ENCODE peak calls at places on chromosomes 11 and 22, in seven cellular contexts. I is stimulated activated CD4-positive, alpha-beta T cell treated with anti-CD3 and anti-CD28 coated beads, Interleukin-4, amount 100 ng/mL, for 24 hours; S is lower leg skin; B is ovary; K is stimulated activated CD8-positive, alpha-beta memory T cell treated with anti-CD3 and anti-CD28 coated beads, Interleukin-4, amount 100 ng/mL, for 1 hour; T is sigmoid colon; D is body of pancreas. N is an unnamed sample.

GRCh38 chr11:113179181-113179701 is 135.1 kb upstream of the TTC12 start:
- DNase-seq in I (no peak), S (no peak), B (no peak), K (no peak), T (no peak), D (no peak), N (no peak)

GRCh38 chr11:70505761-70506657 is 107.7 kb downstream of the CTTN start:
- DNase-seq in I (no peak), S (no peak), B (no peak), K (no peak), T (peak), D (no peak), N (no peak)

GRCh38 chr11:58567889-58568512 is 7.7 kb downstream of the LPXN start:
- DNase-seq in I (peak), S (peak), B (peak), K (peak), T (no peak), D (peak), N (no peak)

GRCh38 chr11:111115890-111116289 is 129.6 kb upstream of the POU2AF2 start:
- DNase-seq in I (no peak), S (no peak), B (no peak), K (no peak), T (no peak), D (no peak), N (no peak)

GRCh38 chr11:43779306-43779705 is 98.8 kb downstream of the HSD17B12 start:
- DNase-seq in I (no peak), S (no peak), B (no peak), K (no peak), T (no peak), D (no peak), N (no peak)

GRCh38 chr11:125072210-125072960 is 9.3 kb downstream of the SLC37A2 start:
- DNase-seq in I (no peak), S (no peak), B (no peak), K (no peak), T (peak), D (no peak), N (no peak)

GRCh38 chr11:33264926-33265325 is 7.7 kb downstream of the HIPK3 start:
- DNase-seq in I (no peak), S (no peak), B (no peak), K (no peak), T (no peak), D (no peak), N (no peak)

GRCh38 chr22:42967933-42968332 is 47.0 kb downstream of the PACSIN2 start:
- DNase-seq in I (no peak), S (peak), B (no peak), K (no peak), T (peak), D (no peak), N (no peak)

GRCh38 chr11:7516488-7516887 is 2.7 kb downstream of the PPFIBP2 start:
- DNase-seq in I (no peak), S (peak), B (no peak), K (no peak), T (no peak), D (no peak), N (no peak)

GRCh38 chr22:17919276-17920144 is 104.9 kb downstream of the MICAL3 start:
- DNase-seq in I (no peak), S (no peak), B (no peak), K (no peak), T (peak), D (no peak), N (no peak)

GRCh38 chr11:19441752-19442553 is 201.2 kb upstream of the E2F8 start:
- DNase-seq in I (peak), S (no peak), B (peak), K (no peak), T (no peak), D (peak), N (no peak)

GRCh38 chr11:111441443-111441842 is 62.4 kb upstream of the POU2AF1 start:
- DNase-seq in I (peak), S (no peak), B (no peak), K (no peak), T (peak), D (no peak), N (no peak)

GRCh38 chr11:117912497-117912896 is 16.7 kb downstream of the TMPRSS13 start:
- DNase-seq in I (no peak), S (no peak), B (peak), K (no peak), T (peak), D (no peak), N (no peak)

GRCh38 chr11:107408762-107409200 is 48.8 kb downstream of the CWF19L2 start:
- DNase-seq in I (no peak), S (no peak), B (no peak), K (no peak), T (no peak), D (no peak), N (no peak)

GRCh38 chr11:74543991-74544390 is 48.4 kb upstream of the POLD3 start:
- DNase-seq in I (no peak), S (no peak), B (no peak), K (no peak), T (no peak), D (peak), N (no peak)

GRCh38 chr11:121452609-121453150 is at the start of gene SORL1-AS1:
- DNase-seq in I (peak), S (no peak), B (no peak), K (no peak), T (no peak), D (peak), N (no peak)

GRCh38 chr11:67691149-67691548 is 16.7 kb upstream of the ALDH3B2 start:
- DNase-seq in I (no peak), S (no peak), B (no peak), K (no peak), T (no peak), D (no peak), N (no peak)

GRCh38 chr11:22456993-22457748 is 119.0 kb downstream of the SLC17A6 start:
- DNase-seq in I (no peak), S (no peak), B (no peak), K (no peak), T (no peak), D (peak), N (no peak)